ENCODE peak calls at places on chromosomes 11 and 22, in eight cellular contexts. P is adrenal gland, T is NB4, Q is GM12891, Z is right lobe of liver, C is A549, D is IMR-90, U is prostate gland. K is an unnamed sample.

GRCh38 chr22:44665115-44665514 is 36.9 kb upstream of the PRR5 start:
- DNase-seq in T (peak), P (no peak), C (no peak), Z (no peak), U (no peak), D (no peak), Q (no peak), K (no peak)

GRCh38 chr11:6735306-6735705 is 36.5 kb downstream of the OR2AG2 start:
- DNase-seq in P (no peak), C (no peak), Z (no peak), D (no peak), T (peak), Q (no peak), U (no peak), K (no peak)

GRCh38 chr11:62402226-62402625 is 16.6 kb upstream of the SCGB1A1 start:
- DNase-seq in U (no peak), P (peak), D (no peak), Z (no peak), Q (no peak), C (no peak), T (no peak), K (no peak)

GRCh38 chr11:68890490-68891231 is 13.0 kb downstream of the MRPL21 start:
- DNase-seq in T (no peak), P (peak), Q (no peak), U (peak), D (peak), C (no peak), Z (peak), K (no peak)

GRCh38 chr22:44689173-44689572 is 12.8 kb upstream of the PRR5 start:
- DNase-seq in U (no peak), D (peak), C (no peak), P (no peak), Z (no peak), T (no peak), Q (no peak), K (no peak)

GRCh38 chr22:28029962-28030361 is 110.9 kb upstream of the PITPNB start:
- DNase-seq in U (no peak), Q (no peak), P (peak), C (no peak), D (no peak), Z (no peak), T (no peak), K (no peak)

GRCh38 chr11:126341760-126342161 is 13.7 kb upstream of the ST3GAL4 start:
- DNase-seq in C (no peak), P (no peak), T (peak), Z (peak), U (no peak), D (peak), Q (no peak), K (peak)

GRCh38 chr11:105852427-105852826 is 169.6 kb downstream of the MSANTD4 start:
- DNase-seq in C (no peak), Q (no peak), P (no peak), U (no peak), Z (no peak), T (no peak), D (no peak), K (no peak)

GRCh38 chr11:102927624-102927990 is 27.9 kb downstream of the MMP13 start:
- DNase-seq in Z (no peak), D (no peak), P (no peak), Q (no peak), C (no peak), U (no peak), T (no peak), K (no peak)

GRCh38 chr22:30421695-30422480 is 3.7 kb upstream of the MTFP1 start:
- DNase-seq in Q (no peak), P (no peak), U (no peak), C (no peak), D (no peak), T (no peak), Z (peak), K (peak)

GRCh38 chr11:70568504-70569172 is 170.3 kb downstream of the CTTN start:
- DNase-seq in C (no peak), D (peak), Q (no peak), P (no peak), Z (no peak), U (peak), T (no peak), K (no peak)

GRCh38 chr11:45805305-45806071 is 539 bp downstream of the SLC35C1 start:
- DNase-seq in D (peak), P (peak), U (no peak), C (peak), T (peak), Z (peak), Q (no peak), K (no peak)

GRCh38 chr22:26835929-26836528 is 178.6 kb downstream of the MIAT start:
- DNase-seq in D (peak), T (peak), U (no peak), Z (no peak), P (peak), C (peak), Q (peak), K (peak)

GRCh38 chr11:123321641-123322040 is 108.4 kb upstream of the GRAMD1B start:
- DNase-seq in D (no peak), P (no peak), C (no peak), Q (no peak), T (no peak), U (no peak), Z (no peak), K (no peak)

GRCh38 chr11:101759771-101760450 is 154.9 kb upstream of the CEP126 start:
- DNase-seq in Q (no peak), P (no peak), D (peak), U (no peak), Z (no peak), T (no peak), C (peak), K (no peak)

GRCh38 chr22:30609260-30610185 is 2.5 kb downstream of the TCN2 start:
- DNase-seq in Q (no peak), T (peak), U (no peak), P (peak), C (peak), D (peak), Z (no peak), K (peak)

GRCh38 chr11:71391786-71392185 is 56.4 kb downstream of the DHCR7 start:
- DNase-seq in C (no peak), Q (no peak), U (no peak), Z (no peak), T (no peak), D (no peak), P (no peak), K (no peak)

GRCh38 chr11:34328632-34328910 is 29.2 kb downstream of the ABTB2 start:
- DNase-seq in T (no peak), U (no peak), Q (no peak), Z (no peak), P (no peak), C (no peak), D (no peak), K (no peak)

GRCh38 chr11:36407360-36407759 is 102.7 kb downstream of the TRAF6 start:
- DNase-seq in U (no peak), Q (no peak), T (no peak), Z (no peak), C (no peak), P (no peak), D (no peak), K (no peak)

GRCh38 chr22:27673839-27674238 is 127.7 kb downstream of the MN1 start:
- DNase-seq in Q (no peak), C (no peak), Z (no peak), U (no peak), P (no peak), D (no peak), T (no peak), K (no peak)

GRCh38 chr11:70476669-70477068 is 78.3 kb downstream of the CTTN start:
- DNase-seq in Z (no peak), C (no peak), T (no peak), U (no peak), D (peak), P (peak), Q (no peak), K (no peak)

GRCh38 chr22:46614070-46614931 is 5.9 kb upstream of the GRAMD4 start:
- DNase-seq in P (no peak), D (no peak), U (no peak), C (no peak), T (no peak), Q (no peak), Z (no peak), K (no peak)

GRCh38 chr11:73532310-73532709 is 65.6 kb downstream of the FAM168A start:
- DNase-seq in Q (no peak), U (no peak), D (peak), P (no peak), C (no peak), T (no peak), Z (no peak), K (no peak)

GRCh38 chr11:13262096-13262495 is 15.5 kb upstream of the BMAL1 start:
- DNase-seq in Q (no peak), P (no peak), T (no peak), Z (no peak), C (no peak), D (no peak), U (no peak), K (no peak)

GRCh38 chr22:22034469-22035132 is 52.0 kb upstream of the TOP3B start:
- DNase-seq in U (no peak), T (no peak), C (no peak), Q (no peak), Z (no peak), D (no peak), P (no peak), K (no peak)

GRCh38 chr11:122691751-122692150 is 36.2 kb downstream of the UBASH3B start:
- DNase-seq in P (no peak), T (no peak), U (no peak), Z (no peak), D (no peak), C (no peak), Q (no peak), K (no peak)

GRCh38 chr22:48944433-48944755 is 883.3 kb downstream of the BRD1 start:
- DNase-seq in C (no peak), T (no peak), Z (no peak), P (peak), D (no peak), Q (no peak), U (no peak), K (no peak)

GRCh38 chr11:19243601-19244000 is 2.9 kb upstream of the E2F8 start:
- DNase-seq in Q (no peak), U (no peak), Z (no peak), D (no peak), C (no peak), T (peak), P (no peak), K (no peak)

GRCh38 chr11:102940714-102941588 is 14.6 kb downstream of the MMP13 start:
- DNase-seq in C (peak), Z (no peak), P (peak), D (peak), T (peak), U (peak), Q (peak), K (peak)

GRCh38 chr11:208917-209260 is 1.4 kb downstream of the RIC8A start:
- DNase-seq in C (no peak), Z (no peak), T (no peak), D (no peak), P (peak), U (no peak), Q (no peak), K (no peak)

GRCh38 chr11:206516-207212 is 535 bp downstream of the BET1L start:
- DNase-seq in Q (no peak), U (no peak), T (peak), Z (peak), D (no peak), P (peak), C (no peak), K (peak)

GRCh38 chr11:209275-210121 is 2.0 kb downstream of the RIC8A start:
- DNase-seq in T (peak), P (peak), Q (no peak), D (no peak), U (no peak), C (peak), Z (no peak), K (no peak)

GRCh38 chr11:207213-208176 is at the start of the genes BET1L and RIC8A:
- DNase-seq in Q (peak), T (peak), D (peak), P (peak), C (peak), Z (peak), U (peak), K (peak)

DNA sequence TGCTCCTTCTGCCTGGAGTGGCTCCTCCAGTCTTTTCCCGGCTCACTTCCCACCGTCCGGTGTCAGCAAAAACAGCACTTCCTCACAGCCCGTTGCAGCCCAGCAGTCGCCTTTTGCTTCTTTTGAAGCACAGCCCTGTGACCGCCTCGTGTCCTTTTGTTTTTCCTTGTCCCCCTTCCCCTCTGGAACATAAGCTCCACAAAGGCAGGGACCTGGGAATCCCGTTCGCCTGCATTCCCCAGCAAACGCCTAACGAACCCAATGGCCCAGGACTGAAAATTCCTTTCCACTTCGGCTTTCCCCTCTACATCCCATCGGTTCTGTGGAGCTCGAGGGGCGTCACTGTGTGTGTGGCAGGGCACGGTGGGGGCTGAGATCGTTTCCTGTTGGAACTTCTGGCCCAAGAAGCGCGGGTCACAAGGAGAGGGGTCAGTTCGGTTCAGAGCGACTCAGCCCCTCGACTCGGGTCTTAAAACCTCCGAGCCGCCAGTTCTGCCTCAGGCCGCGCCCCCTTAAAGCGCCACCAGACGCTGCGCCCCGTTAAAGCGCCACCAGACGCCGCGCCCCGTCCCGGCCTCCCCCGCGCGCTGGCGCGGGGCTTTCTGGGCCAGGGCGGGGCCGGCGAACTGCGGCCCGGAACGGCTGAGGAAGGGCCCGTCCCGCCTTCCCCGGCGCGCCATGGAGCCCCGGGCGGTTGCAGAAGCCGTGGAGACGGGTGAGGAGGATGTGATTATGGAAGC is 839 bp downstream of the RIC8A start:
- DNase-seq in Q (peak), T (peak), C (peak), U (peak), P (peak), D (peak), Z (peak), K (peak)
- TF ChIP-seq POLR2A in Q (peak), T (peak), C (peak), U (peak), P (peak), D (peak), Z (peak), K (peak)

GRCh38 chr11:59142530-59143507 is at the start of gene FAM111A:
- DNase-seq in D (peak), P (peak), U (peak), Q (peak), C (peak), T (peak), Z (peak), K (peak)
- TF ChIP-seq POLR2A in D (no peak), P (no peak), U (peak), Q (no peak), C (peak), T (no peak), Z (peak), K (peak)

DNA sequence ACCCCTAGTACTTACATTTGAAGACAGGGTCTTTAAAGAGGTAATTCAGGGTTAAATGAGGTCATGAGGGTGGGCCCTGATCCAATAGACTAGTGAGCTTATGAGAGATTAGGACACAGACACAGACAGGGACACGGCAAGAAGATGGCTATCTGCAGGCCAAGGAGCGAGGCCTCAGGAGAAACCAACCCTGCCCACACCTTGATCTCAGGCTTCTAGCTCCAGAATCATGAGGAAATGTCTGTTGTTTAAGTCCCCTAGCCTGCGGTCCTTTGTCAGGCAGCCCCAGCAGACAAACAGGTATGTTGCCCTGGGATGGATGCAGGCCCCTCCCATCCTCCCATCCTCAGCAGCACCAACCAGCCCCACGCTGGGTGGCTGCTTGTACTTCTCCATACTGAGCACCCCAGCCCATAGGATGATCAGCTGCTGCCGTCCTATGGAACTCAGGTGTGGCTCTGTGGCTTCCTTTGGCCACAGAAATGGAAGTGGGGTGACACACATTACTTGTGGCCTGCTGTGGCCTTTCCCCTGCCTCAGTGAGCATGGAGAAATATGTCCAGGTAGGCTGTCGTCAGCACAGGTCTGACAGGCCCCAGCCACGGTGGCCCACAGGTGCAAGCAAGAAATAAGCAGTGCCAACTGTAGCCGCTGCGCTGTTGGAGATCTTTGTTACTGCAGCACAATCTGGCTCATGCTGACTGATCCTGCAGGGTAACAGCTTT is 7.9 kb downstream of the GNB1L start:
- DNase-seq in Z (peak), U (no peak), T (no peak), Q (no peak), P (no peak), C (no peak), D (no peak), K (no peak)
- TF ChIP-seq POLR2A in Z (no peak), U (no peak), T (no peak), Q (no peak), P (no peak), C (no peak), D (no peak), K (no peak)

GRCh38 chr11:78190871-78191538 is 2.3 kb downstream of the USP35 start:
- DNase-seq in P (no peak), Q (no peak), C (no peak), U (no peak), T (no peak), D (no peak), Z (no peak), K (peak)

GRCh38 chr11:78190374-78190773 is 1.7 kb downstream of the USP35 start:
- DNase-seq in U (no peak), P (no peak), D (no peak), C (no peak), T (no peak), Z (no peak), Q (no peak), K (no peak)

GRCh38 chr11:78193806-78194205 is 5.1 kb downstream of the USP35 start:
- DNase-seq in P (no peak), Q (no peak), U (no peak), Z (no peak), T (no peak), D (no peak), C (no peak), K (no peak)

GRCh38 chr11:78192911-78193341 is 4.2 kb downstream of the USP35 start:
- DNase-seq in Q (no peak), U (no peak), D (no peak), T (peak), C (no peak), Z (no peak), P (no peak), K (no peak)

GRCh38 chr11:78192223-78192719 is 3.6 kb downstream of the USP35 start:
- DNase-seq in D (no peak), U (no peak), C (no peak), P (peak), Q (no peak), T (peak), Z (no peak), K (no peak)
- TF ChIP-seq POLR2A in D (no peak), U (no peak), C (no peak), P (no peak), Q (no peak), T (no peak), Z (peak), K (no peak)

GRCh38 chr22:39528681-39529486 is 3.7 kb downstream of the RPS19BP1 start:
- DNase-seq in C (peak), Q (no peak), U (peak), P (peak), T (peak), Z (peak), D (peak), K (peak)
- TF ChIP-seq POLR2A in C (no peak), Q (peak), U (peak), P (peak), T (no peak), Z (no peak), D (no peak), K (no peak)

DNA sequence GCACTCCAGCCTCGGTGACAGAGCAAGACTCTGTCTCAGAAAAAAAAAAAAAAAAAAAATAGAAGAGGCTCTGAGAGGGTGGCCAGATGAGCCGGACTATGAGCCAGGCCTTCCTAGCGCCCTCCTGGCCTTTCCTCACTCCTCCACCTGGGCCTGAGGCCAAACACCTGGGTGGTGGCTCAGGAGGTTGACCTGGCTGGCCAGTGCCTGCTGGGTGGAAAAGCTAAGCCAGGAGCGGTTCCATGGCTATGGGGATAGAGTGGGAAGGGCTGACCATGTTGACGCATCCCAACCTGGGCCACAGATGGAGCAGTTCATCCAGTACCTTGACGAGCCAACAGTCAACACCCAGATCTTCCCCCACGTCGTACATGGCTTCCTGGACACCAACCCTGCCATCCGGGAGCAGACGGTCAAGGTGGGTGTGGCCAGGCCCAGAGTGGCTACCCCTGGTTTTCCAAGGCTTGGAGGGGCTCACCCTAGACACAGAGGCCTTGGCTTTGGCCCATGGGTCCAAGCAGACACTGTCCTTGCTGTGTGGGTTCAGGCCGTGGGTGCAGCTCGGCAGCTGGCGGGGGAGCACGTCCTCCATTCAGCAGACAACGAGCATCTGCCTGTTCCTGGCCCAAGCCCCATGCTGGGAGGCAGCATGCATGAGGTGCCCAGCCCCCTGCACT is 7.6 kb downstream of the SCYL1 start:
- DNase-seq in Q (no peak), U (no peak), T (no peak), Z (peak), D (no peak), C (no peak), P (no peak), K (no peak)
- TF ChIP-seq POLR2A in Q (no peak), U (no peak), T (no peak), Z (no peak), D (no peak), C (no peak), P (no peak), K (no peak)

DNA sequence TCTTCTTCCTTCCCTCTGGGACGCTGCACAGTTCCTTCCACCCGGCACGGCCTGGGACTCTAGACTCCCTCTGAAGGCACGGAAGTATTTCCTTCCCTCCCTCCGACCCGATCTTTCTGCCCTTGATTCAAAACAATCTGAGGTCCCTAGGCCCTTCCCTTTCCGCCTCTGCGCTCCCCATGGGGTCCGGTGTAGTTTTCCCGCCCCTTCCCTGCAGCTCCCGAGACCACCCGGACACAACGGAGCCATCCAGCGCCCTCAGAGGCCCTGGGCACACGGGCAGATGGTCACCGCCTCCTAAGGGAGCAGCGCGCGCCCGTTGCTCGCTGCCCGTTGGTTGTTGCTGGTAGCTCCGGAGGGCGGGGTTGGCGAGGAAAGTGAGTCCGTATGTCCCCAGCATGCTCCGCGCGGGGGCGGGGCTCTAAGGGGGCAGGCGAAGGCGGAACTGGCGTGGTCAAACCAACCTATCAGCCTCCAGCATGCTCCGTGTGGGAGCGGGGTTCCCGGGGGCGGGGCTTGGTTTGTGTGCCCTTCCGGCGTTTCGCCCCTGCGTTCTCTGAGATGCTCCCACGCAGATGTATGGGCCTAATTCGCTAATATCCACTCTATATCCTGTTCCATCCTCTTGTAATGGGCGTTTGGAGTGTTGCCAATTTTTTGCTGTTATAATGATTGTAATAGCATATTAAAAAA is 19.6 kb downstream of the MIF start:
- DNase-seq in Z (peak), T (peak), D (peak), P (peak), C (no peak), Q (peak), U (peak), K (peak)
- TF ChIP-seq POLR2A in Z (peak), T (peak), D (peak), P (peak), C (no peak), Q (peak), U (peak), K (peak)